ENCODE peak calls at places on chromosomes 6 and 20, in five cellular contexts. One of them, this sample, is unnamed.

GRCh38 chr6:156776841-156777576 is at the start of gene ARID1B:
- DNase-seq in prostate gland: peak; percentile 73
- DNase-seq in heart left ventricle: peak; percentile 89
- DNase-seq in A549: peak; percentile 33
- DNase-seq in upper lobe of left lung: peak; percentile 86
- DNase-seq in this sample: peak; percentile 87

GRCh38 chr6:143427109-143427817 is 23.2 kb downstream of the ADAT2 start:
- DNase-seq in prostate gland: peak; percentile 58
- DNase-seq in heart left ventricle: peak; percentile 70
- DNase-seq in A549: peak; percentile 30
- DNase-seq in upper lobe of left lung: peak; percentile 67
- DNase-seq in this sample: peak; percentile 77

GRCh38 chr20:46563170-46563847 is 12.9 kb upstream of the OCSTAMP start:
- DNase-seq in prostate gland: no peak
- DNase-seq in heart left ventricle: no peak
- DNase-seq in A549: no peak
- DNase-seq in upper lobe of left lung: no peak
- DNase-seq in this sample: no peak

GRCh38 chr6:79630883-79631799 is at the start of gene SH3BGRL2:
- DNase-seq in prostate gland: peak; percentile 71
- DNase-seq in heart left ventricle: peak; percentile 74
- DNase-seq in A549: peak; percentile 49
- DNase-seq in upper lobe of left lung: peak; percentile 81
- DNase-seq in this sample: peak; percentile 22

GRCh38 chr20:51768759-51769517 is 748 bp upstream of the ATP9A start:
- DNase-seq in prostate gland: no peak
- DNase-seq in heart left ventricle: peak; percentile 20
- DNase-seq in A549: no peak
- DNase-seq in upper lobe of left lung: no peak
- DNase-seq in this sample: no peak

GRCh38 chr20:44208165-44208564 is 2.4 kb downstream of the OSER1 start:
- DNase-seq in prostate gland: no peak
- DNase-seq in heart left ventricle: no peak
- DNase-seq in A549: no peak
- DNase-seq in upper lobe of left lung: no peak
- DNase-seq in this sample: no peak

GRCh38 chr6:1416820-1417219 is 27.4 kb downstream of the FOXF2 start:
- DNase-seq in prostate gland: no peak
- DNase-seq in heart left ventricle: no peak
- DNase-seq in A549: no peak
- DNase-seq in upper lobe of left lung: no peak
- DNase-seq in this sample: no peak

GRCh38 chr20:63561624-63562396 is 7.9 kb downstream of the FNDC11 start:
- DNase-seq in prostate gland: no peak
- DNase-seq in heart left ventricle: no peak
- DNase-seq in A549: no peak
- DNase-seq in upper lobe of left lung: no peak
- DNase-seq in this sample: no peak

GRCh38 chr6:10425973-10426780 is 11.3 kb upstream of the TFAP2A start:
- DNase-seq in prostate gland: no peak
- DNase-seq in heart left ventricle: no peak
- DNase-seq in A549: no peak
- DNase-seq in upper lobe of left lung: no peak
- DNase-seq in this sample: peak; percentile 87

GRCh38 chr6:93678841-93679454 is 259.6 kb upstream of the EPHA7 start:
- DNase-seq in prostate gland: no peak
- DNase-seq in heart left ventricle: no peak
- DNase-seq in A549: no peak
- DNase-seq in upper lobe of left lung: no peak
- DNase-seq in this sample: no peak

GRCh38 chr20:18436847-18437246 is 30.0 kb downstream of the DZANK1 start:
- DNase-seq in prostate gland: no peak
- DNase-seq in heart left ventricle: no peak
- DNase-seq in A549: no peak
- DNase-seq in upper lobe of left lung: no peak
- DNase-seq in this sample: peak; percentile 8

GRCh38 chr6:27814665-27815424 is 97.4 kb downstream of the OR2B2 start:
- DNase-seq in prostate gland: peak; percentile 87
- DNase-seq in heart left ventricle: peak; percentile 70
- DNase-seq in A549: no peak
- DNase-seq in upper lobe of left lung: no peak
- DNase-seq in this sample: peak; percentile 98

GRCh38 chr20:45361794-45362193 is 1.2 kb upstream of the SYS1 start:
- DNase-seq in prostate gland: no peak
- DNase-seq in heart left ventricle: no peak
- DNase-seq in A549: no peak
- DNase-seq in upper lobe of left lung: peak; percentile 37
- DNase-seq in this sample: peak; percentile 45

GRCh38 chr6:44926556-44926955 is 401.6 kb upstream of the RUNX2 start:
- DNase-seq in prostate gland: no peak
- DNase-seq in heart left ventricle: no peak
- DNase-seq in A549: no peak
- DNase-seq in upper lobe of left lung: no peak
- DNase-seq in this sample: no peak

GRCh38 chr6:40924832-40925231 is 114.2 kb downstream of the UNC5CL start:
- DNase-seq in prostate gland: no peak
- DNase-seq in heart left ventricle: no peak
- DNase-seq in A549: no peak
- DNase-seq in upper lobe of left lung: no peak
- DNase-seq in this sample: no peak

GRCh38 chr20:56174416-56174815 is 74.1 kb upstream of the MC3R start:
- DNase-seq in prostate gland: no peak
- DNase-seq in heart left ventricle: no peak
- DNase-seq in A549: no peak
- DNase-seq in upper lobe of left lung: no peak
- DNase-seq in this sample: no peak

GRCh38 chr20:56175884-56176283 is 72.6 kb upstream of the MC3R start:
- DNase-seq in prostate gland: no peak
- DNase-seq in heart left ventricle: no peak
- DNase-seq in A549: no peak
- DNase-seq in upper lobe of left lung: no peak
- DNase-seq in this sample: no peak

GRCh38 chr20:56166781-56167465 is 81.6 kb upstream of the MC3R start:
- DNase-seq in prostate gland: no peak
- DNase-seq in heart left ventricle: no peak
- DNase-seq in A549: no peak
- DNase-seq in upper lobe of left lung: no peak
- DNase-seq in this sample: no peak

DNA sequence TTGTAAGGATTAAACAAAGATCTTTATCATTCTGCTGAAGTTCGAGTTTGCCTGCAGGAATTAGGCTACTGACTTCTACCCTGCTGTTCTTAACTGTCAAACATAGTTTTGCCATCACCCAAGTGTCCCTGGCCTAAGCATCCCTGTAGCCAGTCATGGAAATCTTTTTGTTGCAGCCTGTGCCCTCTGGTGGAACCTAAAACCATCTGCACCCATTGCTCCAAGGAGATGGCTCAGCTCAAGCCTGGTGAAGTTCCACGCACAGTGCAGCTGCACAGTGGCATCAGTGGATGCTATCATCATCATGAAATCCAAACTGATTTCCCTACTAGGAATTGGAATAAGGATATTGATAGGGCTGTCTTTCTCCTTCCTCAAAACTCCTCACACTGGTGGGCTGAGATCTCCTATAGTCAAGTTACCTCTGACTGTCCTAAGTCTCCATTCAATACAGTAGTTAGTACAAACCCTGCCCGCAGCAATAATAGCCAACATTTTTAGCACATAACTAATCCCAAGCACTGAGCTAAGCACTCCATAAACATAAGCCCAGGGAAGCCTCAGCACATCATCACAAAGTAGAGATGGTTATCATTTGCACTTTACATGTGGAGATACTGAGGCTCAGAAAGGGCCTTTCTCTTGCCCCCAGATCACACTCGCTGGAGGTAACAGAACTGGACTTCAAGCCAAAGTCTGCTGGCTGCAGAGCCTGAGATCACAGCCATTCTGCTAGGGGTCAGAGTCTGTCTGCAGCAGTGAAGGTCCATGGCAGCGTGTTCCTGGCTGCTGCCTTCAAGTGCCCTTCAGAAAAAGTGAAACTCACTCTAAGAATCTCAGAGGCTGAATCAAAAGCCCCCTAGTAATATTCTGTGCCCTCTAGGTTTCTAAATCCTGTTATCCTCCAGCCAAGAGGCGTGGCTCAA is 77.2 kb upstream of the MC3R start:
- DNase-seq in prostate gland: peak; percentile 5
- DNase-seq in heart left ventricle: no peak
- DNase-seq in A549: no peak
- DNase-seq in upper lobe of left lung: no peak
- DNase-seq in this sample: peak; percentile 36
- TF ChIP-seq CTCF in prostate gland: peak; percentile 35
- TF ChIP-seq CTCF in heart left ventricle: no peak
- TF ChIP-seq CTCF in A549: no peak
- TF ChIP-seq CTCF in upper lobe of left lung: no peak
- TF ChIP-seq CTCF in this sample: peak; percentile 35

GRCh38 chr6:150628908-150629307 is 29.2 kb downstream of the PLEKHG1 start:
- DNase-seq in prostate gland: no peak
- DNase-seq in heart left ventricle: no peak
- DNase-seq in A549: no peak
- DNase-seq in upper lobe of left lung: no peak
- DNase-seq in this sample: no peak
- TF ChIP-seq POLR2A in prostate gland: no peak
- TF ChIP-seq POLR2A in heart left ventricle: no peak
- TF ChIP-seq POLR2A in A549: no peak
- TF ChIP-seq POLR2A in upper lobe of left lung: no peak
- TF ChIP-seq POLR2A in this sample: no peak

GRCh38 chr6:120141601-120142000 is 792.0 kb upstream of the MAN1A1 start:
- DNase-seq in prostate gland: no peak
- DNase-seq in heart left ventricle: no peak
- DNase-seq in A549: no peak
- DNase-seq in upper lobe of left lung: no peak
- DNase-seq in this sample: no peak

GRCh38 chr6:120147218-120147871 is 797.8 kb upstream of the MAN1A1 start:
- DNase-seq in prostate gland: no peak
- DNase-seq in heart left ventricle: no peak
- DNase-seq in A549: no peak
- DNase-seq in upper lobe of left lung: no peak
- DNase-seq in this sample: peak; percentile 4
- TF ChIP-seq CTCF in prostate gland: no peak
- TF ChIP-seq CTCF in heart left ventricle: no peak
- TF ChIP-seq CTCF in A549: no peak
- TF ChIP-seq CTCF in upper lobe of left lung: no peak
- TF ChIP-seq CTCF in this sample: no peak

GRCh38 chr6:169904051-169904922 is 152.9 kb downstream of the ERMARD start:
- DNase-seq in prostate gland: no peak
- DNase-seq in heart left ventricle: no peak
- DNase-seq in A549: no peak
- DNase-seq in upper lobe of left lung: no peak
- DNase-seq in this sample: no peak

GRCh38 chr6:169906004-169906740 is 154.8 kb downstream of the ERMARD start:
- DNase-seq in prostate gland: no peak
- DNase-seq in heart left ventricle: no peak
- DNase-seq in A549: no peak
- DNase-seq in upper lobe of left lung: no peak
- DNase-seq in this sample: no peak

GRCh38 chr6:169906741-169907418 is 155.5 kb downstream of the ERMARD start:
- DNase-seq in prostate gland: no peak
- DNase-seq in heart left ventricle: peak; percentile 35
- DNase-seq in A549: no peak
- DNase-seq in upper lobe of left lung: no peak
- DNase-seq in this sample: no peak

GRCh38 chr6:169903122-169903521 is 151.7 kb downstream of the ERMARD start:
- DNase-seq in prostate gland: no peak
- DNase-seq in heart left ventricle: no peak
- DNase-seq in A549: no peak
- DNase-seq in upper lobe of left lung: no peak
- DNase-seq in this sample: no peak

DNA sequence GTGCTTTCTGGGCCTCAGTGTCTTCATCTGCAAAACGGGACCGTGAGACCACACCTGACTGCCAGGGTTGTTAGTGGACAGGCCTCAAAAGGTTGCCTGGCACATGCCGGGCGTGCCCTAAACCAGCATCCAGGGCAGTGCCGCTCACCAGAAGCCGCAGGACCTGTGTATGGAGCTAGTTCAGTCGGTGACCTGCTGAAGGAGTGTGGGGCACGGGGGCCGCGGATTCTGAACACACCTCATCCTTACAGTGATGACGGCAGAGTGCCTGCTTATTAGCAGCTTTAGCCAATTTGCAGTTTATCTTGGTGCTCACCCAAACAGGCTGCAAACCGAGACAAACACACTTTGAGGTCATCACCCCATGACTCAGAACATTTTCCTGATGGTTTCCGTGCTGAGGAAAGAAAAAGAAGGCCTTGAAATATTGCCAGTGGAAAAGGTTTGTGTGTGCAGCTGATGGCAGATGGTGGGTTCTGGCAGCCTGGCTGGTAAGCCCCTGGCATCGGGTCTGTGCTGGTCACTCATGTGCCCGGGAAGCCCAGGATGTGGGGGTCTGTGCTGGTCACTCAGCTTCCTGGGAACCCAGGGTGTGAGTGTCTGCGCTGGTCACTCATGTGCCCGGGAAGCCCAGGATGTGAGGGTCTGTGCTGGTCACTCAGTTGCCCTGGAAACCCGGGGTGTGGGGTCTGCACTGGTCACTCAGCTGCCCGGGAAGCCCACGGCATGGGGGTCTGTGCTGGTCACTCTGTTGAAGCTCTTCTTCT is 153.8 kb downstream of the ERMARD start:
- DNase-seq in prostate gland: no peak
- DNase-seq in heart left ventricle: peak; percentile 52
- DNase-seq in A549: no peak
- DNase-seq in upper lobe of left lung: no peak
- DNase-seq in this sample: no peak
- TF ChIP-seq POLR2A in prostate gland: no peak
- TF ChIP-seq POLR2A in heart left ventricle: no peak
- TF ChIP-seq POLR2A in A549: no peak
- TF ChIP-seq POLR2A in upper lobe of left lung: no peak
- TF ChIP-seq POLR2A in this sample: no peak

DNA sequence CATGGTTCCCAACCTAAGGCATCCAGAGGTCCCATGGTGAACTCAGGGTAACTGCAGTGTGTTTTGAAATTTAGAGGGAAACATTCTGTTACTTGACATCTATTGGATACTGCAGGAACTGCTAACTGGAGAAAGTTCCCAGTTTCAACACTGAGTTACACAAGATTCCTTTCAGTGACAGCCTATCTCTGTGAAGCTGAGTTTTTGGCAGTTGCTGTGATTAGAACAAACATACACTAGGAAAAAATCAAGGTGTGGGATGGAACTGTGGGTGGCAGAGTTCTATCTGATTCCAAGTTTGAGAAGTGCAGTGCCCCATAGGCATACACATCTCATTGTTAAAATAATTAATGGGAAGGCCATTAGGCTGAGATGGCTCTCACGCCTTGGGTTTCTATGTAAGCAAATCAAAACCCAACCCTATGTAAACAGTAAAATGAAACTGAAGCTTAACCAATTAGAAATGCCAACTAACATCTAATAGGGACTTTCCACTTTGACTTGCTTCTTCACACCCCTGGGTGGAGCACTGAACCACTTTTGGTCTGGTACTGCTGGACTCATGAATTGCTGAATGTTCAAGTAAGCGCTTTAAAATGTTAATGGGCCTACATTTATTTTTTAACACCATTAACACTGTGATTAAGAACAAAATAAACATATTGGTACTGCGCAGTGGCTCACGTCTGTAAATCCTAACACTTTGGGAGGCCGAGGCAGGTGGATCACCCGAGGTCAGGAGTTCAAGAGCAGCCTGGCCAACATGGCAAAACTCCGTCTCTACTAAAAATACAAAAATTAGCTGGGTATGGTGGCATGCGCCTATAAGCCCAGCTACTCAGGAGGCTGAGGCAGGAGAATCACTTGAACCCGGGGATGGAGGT is 55.2 kb upstream of the TBC1D7 start:
- DNase-seq in prostate gland: peak; percentile 46
- DNase-seq in heart left ventricle: no peak
- DNase-seq in A549: no peak
- DNase-seq in upper lobe of left lung: peak; percentile 68
- DNase-seq in this sample: no peak
- TF ChIP-seq CTCF in prostate gland: peak; percentile 45
- TF ChIP-seq CTCF in heart left ventricle: no peak
- TF ChIP-seq CTCF in A549: no peak
- TF ChIP-seq CTCF in upper lobe of left lung: peak; percentile 47
- TF ChIP-seq CTCF in this sample: no peak